ENCODE peak calls at places on chromosomes 2 and 18, in seven cellular contexts. R is prostate gland; Y is CD8-positive, alpha-beta T cell; K is left ventricle myocardium inferior; E is breast epithelium; L is osteoblast; G is heart left ventricle. C is an unnamed sample. For H3K27me3 and H3K36me3, the result is how much of the 10 kb centered on the place peaks cover.

GRCh38 chr2:9693138-9693520 is 62.3 kb upstream of the YWHAQ start:
- DNase-seq in Y (no peak), L (peak), G (peak), E (no peak), R (no peak), K (peak), C (peak)

GRCh38 chr2:238127165-238128060 is 11.1 kb upstream of the KLHL30 start:
- DNase-seq in K (no peak), Y (peak), R (no peak), L (peak), G (no peak), E (no peak), C (peak)

GRCh38 chr2:236823976-236824375 is 254.4 kb downstream of the ACKR3 start:
- DNase-seq in Y (no peak), K (no peak), G (no peak), L (no peak), R (no peak), E (no peak), C (no peak)

GRCh38 chr18:10439898-10440297 is 14.5 kb upstream of the APCDD1 start:
- DNase-seq in K (no peak), Y (no peak), R (no peak), G (no peak), L (no peak), E (no peak), C (no peak)

GRCh38 chr18:80181642-80182461 is 65.5 kb downstream of the PARD6G start:
- DNase-seq in E (no peak), L (peak), K (no peak), R (peak), Y (no peak), G (no peak), C (peak)

GRCh38 chr2:168244318-168244717 is 3.1 kb downstream of the STK39 start:
- DNase-seq in Y (peak), K (peak), L (no peak), R (peak), E (no peak), G (no peak), C (no peak)

GRCh38 chr2:180660207-180660606 is 320.2 kb upstream of the UBE2E3 start:
- DNase-seq in G (no peak), L (no peak), E (no peak), Y (no peak), K (no peak), R (no peak), C (no peak)

GRCh38 chr2:26982102-26982742 is 11.8 kb downstream of the MAPRE3 start:
- DNase-seq in E (peak), K (peak), R (peak), Y (no peak), G (peak), L (peak), C (peak)

GRCh38 chr18:34933880-34934689 is 107.1 kb upstream of the MAPRE2 start:
- DNase-seq in G (no peak), Y (no peak), K (no peak), R (no peak), E (no peak), L (no peak), C (no peak)

GRCh38 chr2:175880-176800 is 87.7 kb downstream of the SH3YL1 start:
- DNase-seq in R (no peak), Y (peak), E (no peak), K (no peak), L (no peak), G (no peak), C (no peak)

GRCh38 chr2:229339613-229340012 is 68.5 kb upstream of the PID1 start:
- DNase-seq in K (no peak), L (no peak), E (no peak), R (no peak), Y (no peak), G (no peak), C (no peak)

GRCh38 chr2:233487748-233488345 is 78.7 kb downstream of the USP40 start:
- DNase-seq in Y (no peak), K (no peak), L (no peak), E (no peak), R (no peak), G (no peak), C (no peak)

GRCh38 chr18:28030458-28030857 is 146.5 kb downstream of the CDH2 start:
- DNase-seq in E (no peak), L (no peak), R (no peak), G (no peak), K (no peak), Y (no peak), C (no peak)

GRCh38 chr2:199404841-199405240 is 52.9 kb downstream of the SATB2 start:
- DNase-seq in R (no peak), L (peak), Y (no peak), G (no peak), E (no peak), K (no peak), C (no peak)

GRCh38 chr2:164126960-164127359 is 391.2 kb upstream of the FIGN start:
- DNase-seq in Y (no peak), L (no peak), E (no peak), R (no peak), G (no peak), K (no peak), C (no peak)

DNA sequence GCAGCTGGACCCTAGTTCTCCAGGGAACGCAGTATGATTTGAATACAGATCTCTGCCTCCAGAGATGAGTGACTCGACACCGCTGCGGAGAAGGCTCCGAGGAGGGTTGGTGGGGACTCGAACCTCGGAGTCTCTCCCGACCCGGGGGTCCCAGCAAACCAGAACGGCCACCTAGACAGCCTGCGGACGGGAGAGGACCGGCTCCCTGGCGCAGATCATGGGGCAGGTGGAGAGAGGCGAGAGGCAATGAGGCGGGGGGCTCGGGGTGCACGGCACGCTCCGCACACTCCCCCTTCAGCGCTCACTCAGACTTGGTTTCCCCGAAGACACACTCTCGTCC is 12.6 kb downstream of the DYSF start:
- DNase-seq in L (no peak), E (no peak), R (no peak), Y (no peak), K (no peak), G (no peak), C (no peak)
- H3K27me3 ChIP-seq in L (under half), E (under half), R (under half), Y (under half), K (under half), G (under half), C (half or more)

GRCh38 chr2:99386011-99386410 is 48.8 kb downstream of the EIF5B start:
- DNase-seq in K (no peak), Y (no peak), G (no peak), R (no peak), E (no peak), L (peak), C (no peak)
- H3K36me3 ChIP-seq in K (half or more), Y (under half), G (half or more), R (under half), E (under half), L (under half), C (under half)

DNA sequence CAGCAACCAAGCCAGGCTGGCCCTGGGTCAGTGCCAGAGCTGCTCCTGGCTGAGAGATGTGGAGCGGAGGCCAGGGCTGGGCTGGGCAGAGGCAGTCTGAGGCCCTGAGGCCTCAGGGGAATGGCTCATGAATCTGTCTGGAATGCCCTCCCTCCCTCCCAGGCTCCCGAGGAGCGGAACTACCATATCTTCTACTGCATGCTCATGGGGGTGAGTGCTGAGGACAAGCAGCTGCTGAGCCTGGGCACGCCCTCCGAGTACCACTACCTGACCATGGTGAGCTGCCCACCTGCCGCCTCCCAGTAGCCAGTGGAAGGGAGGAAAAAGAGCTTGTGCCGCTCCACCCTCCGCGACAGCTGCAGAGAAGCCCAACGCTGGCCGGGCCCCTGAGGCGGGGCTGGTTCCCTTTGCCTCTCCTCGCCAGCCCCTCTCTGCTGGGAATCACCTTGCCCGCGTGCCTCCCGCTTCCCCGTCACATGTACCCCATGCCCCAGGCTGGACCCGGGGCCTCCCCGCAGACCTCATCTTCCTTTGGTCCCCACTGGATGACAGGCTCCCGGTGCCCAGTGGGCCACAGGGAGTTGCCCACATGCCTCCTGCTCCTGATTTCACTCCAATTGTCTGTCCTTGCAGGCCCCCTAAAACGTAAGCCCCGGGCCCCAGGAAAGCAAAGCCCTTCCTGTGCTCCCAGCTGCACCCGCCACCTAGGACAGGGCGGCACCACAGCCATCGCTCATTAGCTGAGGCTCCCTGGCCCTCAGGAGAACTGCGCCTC is 41.1 kb downstream of the MYO7B start:
- DNase-seq in E (peak), Y (no peak), R (peak), L (peak), K (peak), G (peak), C (peak)
- H3K27me3 ChIP-seq in E (under half), Y (under half), R (under half), L (under half), K (under half), G (under half), C (under half)

GRCh38 chr2:71410716-71411115 is 42.6 kb upstream of the DYSF start:
- DNase-seq in E (no peak), K (no peak), Y (no peak), R (no peak), L (no peak), G (no peak), C (no peak)

GRCh38 chr2:71409611-71410010 is 43.8 kb upstream of the DYSF start:
- DNase-seq in K (no peak), L (no peak), E (no peak), G (no peak), Y (no peak), R (no peak), C (no peak)
- H3K36me3 ChIP-seq in K (half or more), L (under half), E (under half), G (half or more), Y (under half), R (under half), C (under half)

DNA sequence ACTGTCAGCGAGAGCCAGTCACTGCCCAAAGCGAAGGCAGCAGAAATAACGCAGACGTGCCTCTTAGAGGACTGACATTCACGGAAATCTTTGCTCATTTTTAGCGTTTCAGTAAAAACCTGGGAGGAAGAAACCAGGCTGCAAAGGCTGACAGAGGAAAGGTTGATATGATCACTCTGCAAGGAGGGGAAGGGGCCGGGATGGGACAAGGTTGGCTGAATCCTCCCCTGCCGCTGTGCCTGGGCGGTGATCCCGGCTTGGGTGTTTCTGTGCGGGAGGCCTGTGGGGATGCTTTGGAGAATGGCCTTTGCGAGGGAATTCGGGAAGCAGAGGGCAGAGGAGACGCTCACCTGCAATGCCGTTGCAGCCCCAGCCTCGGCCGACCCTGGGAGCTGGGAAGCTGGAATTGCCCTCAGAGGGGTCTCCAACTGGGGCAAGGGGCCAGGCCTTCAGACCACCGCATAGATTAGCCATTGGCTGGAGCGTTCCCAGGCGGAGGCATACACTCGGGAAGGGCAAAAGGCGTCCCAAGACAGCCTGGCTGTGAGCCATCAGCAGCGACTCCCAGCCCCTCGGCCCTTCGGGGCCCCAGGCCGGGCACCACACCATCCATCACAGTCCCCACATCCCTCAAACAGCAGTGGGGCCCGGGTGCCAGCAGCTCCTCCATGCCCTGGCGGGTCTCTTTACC is 111.7 kb upstream of the GPC1 start:
- DNase-seq in L (peak), R (no peak), G (no peak), Y (no peak), E (no peak), K (no peak), C (peak)
- H3K27me3 ChIP-seq in L (under half), R (under half), G (under half), Y (under half), E (under half), K (under half), C (under half)

GRCh38 chr2:74366036-74366435 is 14.1 kb downstream of the DCTN1 start:
- DNase-seq in G (no peak), R (no peak), E (no peak), K (no peak), L (no peak), Y (no peak), C (no peak)

GRCh38 chr2:74369976-74370375 is 10.1 kb downstream of the DCTN1 start:
- DNase-seq in G (no peak), L (peak), K (no peak), R (no peak), E (no peak), Y (no peak), C (no peak)

GRCh38 chr2:74367789-74368188 is 12.3 kb downstream of the DCTN1 start:
- DNase-seq in G (no peak), L (peak), R (no peak), K (no peak), Y (no peak), E (no peak), C (no peak)

GRCh38 chr2:74371421-74371820 is 8.7 kb downstream of the DCTN1 start:
- DNase-seq in R (no peak), K (no peak), E (no peak), G (no peak), L (peak), Y (no peak), C (no peak)

GRCh38 chr2:74368499-74368898 is 11.6 kb downstream of the DCTN1 start:
- DNase-seq in L (peak), Y (no peak), R (no peak), G (no peak), K (no peak), E (no peak), C (no peak)
- H3K36me3 ChIP-seq in L (half or more), Y (half or more), R (half or more), G (half or more), K (half or more), E (under half), C (half or more)

GRCh38 chr2:102033028-102033749 is 41.4 kb downstream of the IL1R2 start:
- DNase-seq in G (peak), Y (no peak), L (no peak), E (peak), K (peak), R (peak), C (no peak)

GRCh38 chr2:102033750-102034682 is 42.3 kb downstream of the IL1R2 start:
- DNase-seq in L (no peak), R (no peak), E (no peak), G (no peak), Y (no peak), K (no peak), C (no peak)

GRCh38 chr2:102030502-102030854 is 38.7 kb downstream of the IL1R2 start:
- DNase-seq in Y (no peak), E (no peak), K (no peak), G (no peak), R (no peak), L (no peak), C (no peak)

GRCh38 chr2:102030855-102031527 is 39.2 kb downstream of the IL1R2 start:
- DNase-seq in G (no peak), E (no peak), Y (no peak), K (no peak), L (no peak), R (no peak), C (no peak)

GRCh38 chr2:102032368-102033027 is 40.7 kb downstream of the IL1R2 start:
- DNase-seq in L (no peak), K (no peak), Y (no peak), R (no peak), E (no peak), G (no peak), C (no peak)
- H3K27me3 ChIP-seq in L (under half), K (under half), Y (under half), R (under half), E (under half), G (under half), C (under half)

GRCh38 chr2:73337828-73338227 is 44.5 kb upstream of the EGR4 start:
- DNase-seq in L (no peak), R (no peak), E (no peak), G (no peak), K (no peak), Y (no peak), C (no peak)
- H3K36me3 ChIP-seq in L (under half), R (under half), E (under half), G (under half), K (under half), Y (under half), C (under half)